ENCODE peak calls at places on chromosomes 5 and 9, in five cellular contexts. L is AG08396, O is NCI-H1436, N is psoas muscle, E is RWPE2. T is an unnamed sample.

GRCh38 chr5:130715541-130715940 is 449.5 kb downstream of the HINT1 start:
- DNase-seq in O (no peak), L (no peak), N (no peak), E (no peak), T (no peak)

GRCh38 chr5:22293147-22293546 is 560.0 kb downstream of the CDH12 start:
- DNase-seq in O (no peak), L (no peak), E (no peak), N (no peak), T (no peak)

GRCh38 chr5:159655757-159656409 is 260.4 kb upstream of the ADRA1B start:
- DNase-seq in E (no peak), O (peak; percentile 30), N (no peak), L (no peak), T (no peak)

GRCh38 chr5:153619706-153620105 is 129.2 kb downstream of the GRIA1 start:
- DNase-seq in E (no peak), N (no peak), L (no peak), O (no peak), T (no peak)

GRCh38 chr5:163193886-163194285 is 243.5 kb upstream of the CCNG1 start:
- DNase-seq in L (no peak), N (no peak), E (no peak), O (no peak), T (no peak)

GRCh38 chr5:31894131-31894530 is 255.2 kb downstream of the PDZD2 start:
- DNase-seq in O (no peak), E (no peak), L (no peak), N (no peak), T (no peak)

GRCh38 chr5:168941901-168942300 is 359.0 kb downstream of the SLIT3 start:
- DNase-seq in N (no peak), E (no peak), O (no peak), L (no peak), T (no peak)

GRCh38 chr5:114185274-114185673 is 176.6 kb upstream of the KCNN2 start:
- DNase-seq in N (peak; percentile 16), E (no peak), L (no peak), O (no peak), T (no peak)

GRCh38 chr5:174044451-174044850 is 1.1 kb upstream of the NSG2 start:
- DNase-seq in O (no peak), L (no peak), N (no peak), E (no peak), T (no peak)

GRCh38 chr5:116303810-116304209 is 219.0 kb downstream of the COMMD10 start:
- DNase-seq in N (no peak), O (peak; percentile 34), E (no peak), L (no peak), T (no peak)

GRCh38 chr5:134112726-134113571 is 1.5 kb upstream of the TCF7 start:
- DNase-seq in O (no peak), E (no peak), L (no peak), N (no peak), T (no peak)

GRCh38 chr5:139667730-139668063 is 19.5 kb downstream of the CXXC5 start:
- DNase-seq in N (no peak), O (no peak), E (no peak), L (peak; percentile 77), T (no peak)

GRCh38 chr5:135871268-135871895 is 24.3 kb downstream of the IL9 start:
- DNase-seq in L (no peak), E (no peak), N (no peak), O (no peak), T (no peak)

GRCh38 chr5:6705088-6705487 is 8.1 kb upstream of the TENT4A start:
- DNase-seq in O (no peak), L (no peak), E (no peak), N (no peak), T (no peak)

GRCh38 chr9:108093773-108094675 is 604.5 kb upstream of the KLF4 start:
- DNase-seq in O (no peak), L (no peak), E (no peak), N (no peak), T (no peak)

GRCh38 chr9:88890546-88890945 is 100.7 kb upstream of the S1PR3 start:
- DNase-seq in N (no peak), L (no peak), O (no peak), E (no peak), T (no peak)

GRCh38 chr5:128532127-128532526 is 5.9 kb downstream of the FBN2 start:
- DNase-seq in L (no peak), E (no peak), N (no peak), O (no peak), T (no peak)

GRCh38 chr5:153562189-153562588 is 71.7 kb downstream of the GRIA1 start:
- DNase-seq in N (no peak), E (peak; percentile 71), L (peak; percentile 33), O (no peak), T (no peak)

GRCh38 chr9:18544456-18544855 is 70.5 kb downstream of the ADAMTSL1 start:
- DNase-seq in O (no peak), N (no peak), E (no peak), L (no peak), T (no peak)

GRCh38 chr5:93407470-93407869 is 173.5 kb downstream of the NR2F1-AS1 start:
- DNase-seq in O (no peak), N (no peak), E (no peak), L (no peak), T (no peak)

GRCh38 chr5:93800988-93801811 is 59.8 kb upstream of the POU5F2 start:
- DNase-seq in L (peak; percentile 23), N (peak; percentile 13), O (peak; percentile 43), E (no peak), T (no peak)

GRCh38 chr5:10668697-10669096 is 92.3 kb downstream of the DAP start:
- DNase-seq in O (no peak), N (no peak), E (no peak), L (no peak), T (no peak)

GRCh38 chr5:130975847-130976246 is 189.2 kb downstream of the HINT1 start:
- DNase-seq in E (no peak), N (no peak), L (no peak), O (no peak), T (no peak)

GRCh38 chr5:34658023-34658422 is 1.9 kb downstream of the RAI14 start:
- DNase-seq in N (no peak), L (peak; percentile 43), E (no peak), O (no peak), T (no peak)

GRCh38 chr5:73454379-73455036 is 5.9 kb upstream of the FOXD1 start:
- DNase-seq in L (peak; percentile 41), N (no peak), E (no peak), O (peak; percentile 86), T (no peak)

GRCh38 chr9:10366171-10366779 is 246.5 kb downstream of the PTPRD start:
- DNase-seq in L (no peak), O (peak; percentile 45), N (no peak), E (no peak), T (no peak)

GRCh38 chr5:79555418-79555817 is 41.5 kb upstream of the HOMER1 start:
- DNase-seq in E (no peak), L (no peak), O (no peak), N (no peak), T (no peak)